ENCODE peak calls at places on chromosomes 16 and 17, in five cellular contexts. X is mucosa of descending colon; T is CD4-positive, CD25-positive, alpha-beta regulatory T cell; J is Caco-2; I is psoas muscle. A is an unnamed sample. For H3K4me1, the result is how much of the 10 kb centered on the place peaks cover.

GRCh38 chr16:21701271-21701670 is 37.5 kb downstream of the OTOA start:
- DNase-seq in X (no peak), T (no peak), J (no peak), I (no peak), A (no peak)

GRCh38 chr16:12961621-12962020 is 60.2 kb downstream of the SHISA9 start:
- DNase-seq in X (no peak), T (no peak), J (no peak), I (no peak), A (no peak)

GRCh38 chr16:3017806-3018506 is at the start of gene CLDN6:
- DNase-seq in X (no peak), T (no peak), J (peak), I (no peak), A (peak)

GRCh38 chr17:34204402-34204801 is 50.7 kb upstream of the CCL2 start:
- DNase-seq in X (no peak), T (no peak), J (no peak), I (no peak), A (no peak)

GRCh38 chr16:629289-630023 is 1.3 kb upstream of the WFIKKN1 start:
- DNase-seq in X (no peak), T (no peak), J (peak), I (peak), A (peak)

GRCh38 chr16:48526058-48526957 is 83.7 kb downstream of the N4BP1 start:
- DNase-seq in X (peak), T (no peak), J (peak), I (no peak), A (peak)

GRCh38 chr16:51538707-51539604 is 387.9 kb upstream of the SALL1 start:
- DNase-seq in X (peak), T (no peak), J (no peak), I (no peak), A (no peak)

GRCh38 chr16:81932668-81933067 is 78.6 kb downstream of the SDR42E1 start:
- DNase-seq in X (no peak), T (no peak), J (no peak), I (no peak), A (no peak)

GRCh38 chr17:27294689-27295630 is 1.0 kb downstream of the WSB1 start:
- DNase-seq in X (peak), T (peak), J (peak), I (no peak), A (peak)

GRCh38 chr17:36849871-36850348 is 87.4 kb upstream of the LHX1 start:
- DNase-seq in X (no peak), T (no peak), J (no peak), I (no peak), A (no peak)

GRCh38 chr16:17339764-17340541 is 130.8 kb downstream of the XYLT1 start:
- DNase-seq in X (no peak), T (no peak), J (no peak), I (no peak), A (no peak)

GRCh38 chr16:11852092-11852809 is 909 bp upstream of the RSL1D1 start:
- DNase-seq in X (no peak), T (no peak), J (peak), I (no peak), A (no peak)

GRCh38 chr17:32211671-32212070 is 54.0 kb upstream of the RHBDL3 start:
- DNase-seq in X (no peak), T (no peak), J (no peak), I (no peak), A (no peak)

GRCh38 chr16:17238285-17239028 is 232.3 kb downstream of the XYLT1 start:
- DNase-seq in X (no peak), T (no peak), J (no peak), I (no peak), A (no peak)

GRCh38 chr16:17345043-17345442 is 125.7 kb downstream of the XYLT1 start:
- DNase-seq in X (no peak), T (no peak), J (no peak), I (peak), A (peak)

GRCh38 chr17:47240375-47240764 is 13.3 kb upstream of the ITGB3 start:
- DNase-seq in X (no peak), T (no peak), J (no peak), I (no peak), A (no peak)

GRCh38 chr16:56300901-56301351 is 109.6 kb downstream of the GNAO1 start:
- DNase-seq in X (no peak), T (no peak), J (no peak), I (no peak), A (no peak)

GRCh38 chr16:66472961-66473610 is 46.0 kb downstream of the BEAN1 start:
- DNase-seq in X (no peak), T (no peak), J (no peak), I (no peak), A (no peak)

GRCh38 chr17:45129426-45129939 is 2.8 kb downstream of the PLCD3 start:
- DNase-seq in X (peak), T (no peak), J (peak), I (peak), A (peak)

GRCh38 chr16:24102120-24102740 is 153.9 kb upstream of the CACNG3 start:
- DNase-seq in X (no peak), T (no peak), J (no peak), I (no peak), A (no peak)

GRCh38 chr17:80478487-80479245 is 2.3 kb upstream of the NPTX1 start:
- DNase-seq in X (no peak), T (no peak), J (no peak), I (no peak), A (no peak)

GRCh38 chr17:34990921-34991365 is 10.6 kb downstream of the LIG3 start:
- DNase-seq in X (peak), T (no peak), J (no peak), I (no peak), A (peak)

GRCh38 chr17:83194761-83195329 is 115.4 kb downstream of the METRNL start:
- DNase-seq in X (no peak), T (no peak), J (peak), I (peak), A (peak)

GRCh38 chr16:79595916-79596450 is 4.6 kb downstream of the MAF start:
- DNase-seq in X (no peak), T (no peak), J (no peak), I (no peak), A (no peak)

GRCh38 chr16:79593074-79593531 is 7.4 kb downstream of the MAF start:
- DNase-seq in X (no peak), T (no peak), J (no peak), I (peak), A (no peak)

GRCh38 chr16:79597277-79597676 is 3.3 kb downstream of the MAF start:
- DNase-seq in X (no peak), T (no peak), J (no peak), I (no peak), A (no peak)

GRCh38 chr16:79593754-79594153 is 6.8 kb downstream of the MAF start:
- DNase-seq in X (no peak), T (no peak), J (no peak), I (no peak), A (no peak)

GRCh38 chr16:79595261-79595660 is 5.3 kb downstream of the MAF start:
- DNase-seq in X (no peak), T (no peak), J (no peak), I (no peak), A (no peak)
- H3K4me3 ChIP-seq in X (no peak), T (peak), J (no peak), I (peak), A (no peak)

GRCh38 chr17:46136820-46137219 is 56.4 kb downstream of the KANSL1 start:
- DNase-seq in X (no peak), T (no peak), J (no peak), I (no peak), A (no peak)

GRCh38 chr17:46140645-46141197 is 52.5 kb downstream of the KANSL1 start:
- DNase-seq in X (no peak), T (no peak), J (no peak), I (no peak), A (no peak)

GRCh38 chr17:46138470-46138869 is 54.8 kb downstream of the KANSL1 start:
- DNase-seq in X (no peak), T (no peak), J (no peak), I (no peak), A (no peak)

GRCh38 chr17:46141645-46142044 is 51.6 kb downstream of the KANSL1 start:
- DNase-seq in X (no peak), T (no peak), J (no peak), I (no peak), A (no peak)

DNA sequence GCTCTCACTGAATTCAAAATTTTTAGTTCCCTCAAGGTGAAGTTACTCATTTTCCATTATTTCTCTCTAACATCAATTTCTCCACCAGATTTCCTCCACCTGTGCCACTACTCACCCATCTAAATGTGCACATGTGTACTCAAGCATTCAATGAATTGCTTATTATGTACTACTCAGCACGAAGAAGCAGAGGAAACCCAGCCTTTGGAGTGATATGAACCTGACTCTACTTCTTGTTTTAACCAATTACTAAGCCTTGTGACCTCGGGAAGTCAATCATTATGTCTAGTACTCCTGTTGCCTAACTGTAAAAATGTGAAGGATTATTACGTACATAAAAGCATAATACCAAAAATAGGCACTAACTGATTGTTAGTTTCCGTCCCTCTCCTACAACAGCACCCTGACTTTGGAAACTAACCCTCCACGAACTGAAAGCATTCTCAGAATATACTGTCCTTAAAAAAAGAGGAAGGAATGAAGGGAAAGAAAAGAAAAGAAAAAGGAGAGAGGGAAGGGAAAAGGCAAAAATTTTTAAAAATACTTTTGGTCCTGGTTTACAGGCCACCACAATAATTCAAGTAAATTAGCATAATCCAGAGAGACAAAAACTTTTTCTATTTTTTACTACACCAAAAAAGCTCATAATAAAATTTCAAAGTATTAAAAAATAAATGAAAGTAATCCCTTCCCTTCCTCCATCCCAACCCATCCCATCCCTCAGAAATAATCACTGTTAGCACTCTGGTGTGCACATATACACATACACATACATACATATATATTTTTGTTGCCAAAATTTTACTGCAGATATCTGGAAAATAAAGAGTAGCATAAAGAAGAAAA is 53.6 kb downstream of the KANSL1 start:
- DNase-seq in X (no peak), T (no peak), J (no peak), I (no peak), A (no peak)
- H3K4me1 ChIP-seq in X (under half), T (half or more), J (under half), I (half or more), A (half or more)

GRCh38 chr16:58464047-58464915 is 35.7 kb upstream of the NDRG4 start:
- DNase-seq in X (no peak), T (no peak), J (no peak), I (no peak), A (peak)
- H3K4me3 ChIP-seq in X (no peak), T (no peak), J (peak), I (peak), A (no peak)

GRCh38 chr16:77063617-77064016 is 127.4 kb upstream of the MON1B start:
- DNase-seq in X (no peak), T (no peak), J (no peak), I (no peak), A (no peak)
- H3K4me1 ChIP-seq in X (under half), T (under half), J (under half), I (under half), A (under half)

DNA sequence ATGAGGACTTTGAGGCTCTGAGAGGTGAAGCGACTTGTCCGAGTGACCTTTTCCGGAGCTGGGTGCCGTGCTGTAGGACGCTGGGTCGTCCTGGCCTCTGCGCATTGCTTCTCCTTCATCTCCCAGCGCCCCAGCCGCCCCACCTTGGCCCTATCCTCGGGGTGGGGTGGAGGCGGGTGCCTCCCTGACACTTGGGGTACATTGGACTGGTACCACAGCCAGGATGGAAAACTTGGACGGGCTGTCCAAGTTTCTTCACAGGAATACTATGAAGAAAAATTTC is 147.9 kb downstream of the SPECC1 start:
- DNase-seq in X (no peak), T (no peak), J (peak), I (no peak), A (no peak)
- H3K4me3 ChIP-seq in X (no peak), T (peak), J (peak), I (peak), A (no peak)

DNA sequence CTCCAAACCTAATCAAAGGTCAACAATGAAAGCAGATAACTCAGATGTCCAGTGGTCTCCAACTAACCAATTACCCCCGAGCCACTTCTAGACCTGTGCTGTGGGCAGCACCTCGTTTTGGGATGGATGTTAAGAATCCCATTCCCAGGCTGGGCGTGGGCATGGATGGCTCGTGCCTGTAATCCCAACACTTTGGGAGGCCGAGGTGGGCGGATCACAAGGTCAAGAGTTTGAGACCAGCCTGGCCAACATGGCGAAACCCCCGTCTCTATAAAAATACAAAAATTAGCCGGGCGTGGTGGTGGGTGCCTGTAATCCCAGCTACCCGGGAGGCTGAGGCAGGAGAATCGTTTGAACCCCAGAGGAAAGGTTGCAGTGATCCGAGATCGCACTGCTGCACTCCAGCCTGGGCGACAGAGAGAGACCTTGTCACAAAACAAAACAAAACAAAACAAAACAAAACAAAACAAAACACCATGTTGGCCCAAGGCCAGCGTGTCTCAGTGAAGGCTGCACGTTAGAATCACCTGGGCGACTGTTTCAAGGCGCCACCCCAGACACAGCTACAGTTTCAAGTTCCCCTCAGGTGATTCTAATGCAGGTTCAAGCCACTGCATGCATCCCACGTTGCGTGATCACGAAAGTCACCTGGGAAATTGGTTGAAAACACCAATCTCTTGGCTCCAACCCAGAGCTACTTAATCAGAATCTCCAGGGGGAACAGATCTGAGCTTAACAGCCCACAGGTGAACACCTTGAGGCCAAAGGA is 21.3 kb downstream of the COX4I1 start:
- DNase-seq in X (peak), T (no peak), J (no peak), I (no peak), A (no peak)
- H3K4me1 ChIP-seq in X (under half), T (under half), J (under half), I (under half), A (under half)